ENCODE peak calls at places on chromosomes 13 and 19, in ten cellular contexts. T, W, P, S, X, N, R, K, Z and M are unnamed samples.

GRCh38 chr13:109043561-109044075 is 414.2 kb downstream of the MYO16 start:
- DNase-seq in T (no peak), W (no peak), P (no peak), S (no peak), X (no peak), N (no peak), R (no peak), K (no peak), Z (no peak), M (no peak)

GRCh38 chr13:113759525-113760137 is 605 bp downstream of the TMEM255B start:
- DNase-seq in T (peak; percentile 38), W (no peak), P (peak; percentile 25), S (no peak), X (peak; percentile 8), N (no peak), R (peak; percentile 9), K (no peak), Z (peak; percentile 45), M (no peak)

GRCh38 chr13:48515732-48516131 is 17.1 kb downstream of the RCBTB2 start:
- DNase-seq in T (no peak), W (no peak), P (no peak), S (no peak), X (no peak), N (no peak), R (no peak), K (no peak), Z (no peak), M (no peak)

GRCh38 chr19:45866400-45867176 is 2.5 kb downstream of the FOXA3 start:
- DNase-seq in T (no peak), W (no peak), P (no peak), S (no peak), X (peak; percentile 34), N (no peak), R (no peak), K (no peak), Z (no peak), M (no peak)

GRCh38 chr19:57830071-57830602 is at the start of gene ZNF587B:
- DNase-seq in T (peak; percentile 74), W (peak; percentile 55), P (peak; percentile 51), S (peak; percentile 24), X (peak; percentile 64), N (peak; percentile 47), R (peak; percentile 74), K (peak; percentile 27), Z (peak; percentile 77), M (peak; percentile 81)

GRCh38 chr19:18224525-18225354 is 1.5 kb downstream of the PDE4C start:
- DNase-seq in T (peak; percentile 99), W (peak; percentile 93), P (peak; percentile 99), S (peak; percentile 95), X (peak; percentile 99), N (peak; percentile 97), R (peak; percentile 99), K (peak; percentile 97), Z (peak; percentile 99), M (peak; percentile 97)

GRCh38 chr19:48963371-48964204 is 1.5 kb upstream of the FTL start:
- DNase-seq in T (peak; percentile 87), W (no peak), P (peak; percentile 77), S (peak; percentile 67), X (peak; percentile 76), N (peak; percentile 87), R (peak; percentile 71), K (peak; percentile 92), Z (peak; percentile 88), M (peak; percentile 96)

GRCh38 chr13:38990693-38991092 is at the start of gene STOML3:
- DNase-seq in T (no peak), W (no peak), P (no peak), S (no peak), X (no peak), N (no peak), R (no peak), K (no peak), Z (no peak), M (no peak)

GRCh38 chr19:18017275-18018083 is 9.5 kb downstream of the ARRDC2 start:
- DNase-seq in T (no peak), W (no peak), P (no peak), S (no peak), X (peak; percentile 37), N (no peak), R (no peak), K (no peak), Z (no peak), M (no peak)

GRCh38 chr13:34654203-34654602 is 287.9 kb upstream of the NBEA start:
- DNase-seq in T (no peak), W (no peak), P (no peak), S (no peak), X (no peak), N (no peak), R (no peak), K (no peak), Z (no peak), M (no peak)

GRCh38 chr19:17718988-17719711 is at the start of gene MAP1S:
- DNase-seq in T (peak; percentile 61), W (peak; percentile 56), P (peak; percentile 60), S (peak; percentile 71), X (peak; percentile 31), N (peak; percentile 58), R (peak; percentile 25), K (peak; percentile 84), Z (peak; percentile 71), M (peak; percentile 72)

GRCh38 chr19:3518231-3518630 is 12.1 kb downstream of the FZR1 start:
- DNase-seq in T (no peak), W (no peak), P (no peak), S (no peak), X (no peak), N (no peak), R (no peak), K (no peak), Z (no peak), M (no peak)

GRCh38 chr13:80296638-80297037 is 44.3 kb downstream of the SPRY2 start:
- DNase-seq in T (no peak), W (no peak), P (no peak), S (no peak), X (no peak), N (no peak), R (no peak), K (no peak), Z (no peak), M (no peak)

GRCh38 chr13:106917673-106918652 is 350.0 kb upstream of the ARGLU1 start:
- DNase-seq in T (peak; percentile 55), W (peak; percentile 78), P (peak; percentile 79), S (peak; percentile 63), X (peak; percentile 65), N (peak; percentile 85), R (peak; percentile 61), K (peak; percentile 49), Z (peak; percentile 77), M (peak; percentile 77)

GRCh38 chr19:40605201-40605971 is 4.2 kb downstream of the LTBP4 start:
- DNase-seq in T (peak; percentile 77), W (peak; percentile 84), P (peak; percentile 86), S (peak; percentile 97), X (peak; percentile 88), N (peak; percentile 90), R (peak; percentile 31), K (peak; percentile 79), Z (peak; percentile 76), M (peak; percentile 89)

GRCh38 chr13:42232671-42233070 is 39.3 kb upstream of the AKAP11 start:
- DNase-seq in T (no peak), W (no peak), P (no peak), S (no peak), X (no peak), N (no peak), R (no peak), K (no peak), Z (no peak), M (no peak)

GRCh38 chr19:47157455-47158321 is 27.1 kb downstream of the SAE1 start:
- DNase-seq in T (no peak), W (peak; percentile 31), P (peak; percentile 33), S (peak; percentile 72), X (peak; percentile 19), N (peak; percentile 59), R (peak; percentile 72), K (peak; percentile 15), Z (peak; percentile 66), M (peak; percentile 42)
- H3K4me1 ChIP-seq in T (peaks cover 9% of the 10 kb centered on the region), W (peaks cover 20% of the 10 kb centered on the region), P (peaks cover 57% of the 10 kb centered on the region), S (peaks cover 65% of the 10 kb centered on the region), X (peaks cover 19% of the 10 kb centered on the region), N (peaks cover 54% of the 10 kb centered on the region), R (peaks cover 27% of the 10 kb centered on the region), K (peaks cover 10% of the 10 kb centered on the region), Z (peaks cover 21% of the 10 kb centered on the region), M (peaks cover 21% of the 10 kb centered on the region)

GRCh38 chr19:39084732-39085080 is 538 bp downstream of the ACP7 start:
- DNase-seq in T (no peak), W (no peak), P (no peak), S (no peak), X (no peak), N (no peak), R (no peak), K (no peak), Z (no peak), M (no peak)
- H3K27me3 ChIP-seq in T (no peaks in the 10 kb centered on the region), W (peaks cover 11% of the 10 kb centered on the region), P (peaks cover 10% of the 10 kb centered on the region), S (peaks cover 27% of the 10 kb centered on the region), X (no peaks in the 10 kb centered on the region), N (no peaks in the 10 kb centered on the region), R (peaks cover 55% of the 10 kb centered on the region), K (peaks cover 36% of the 10 kb centered on the region), Z (no peaks in the 10 kb centered on the region), M (no peaks in the 10 kb centered on the region)

DNA sequence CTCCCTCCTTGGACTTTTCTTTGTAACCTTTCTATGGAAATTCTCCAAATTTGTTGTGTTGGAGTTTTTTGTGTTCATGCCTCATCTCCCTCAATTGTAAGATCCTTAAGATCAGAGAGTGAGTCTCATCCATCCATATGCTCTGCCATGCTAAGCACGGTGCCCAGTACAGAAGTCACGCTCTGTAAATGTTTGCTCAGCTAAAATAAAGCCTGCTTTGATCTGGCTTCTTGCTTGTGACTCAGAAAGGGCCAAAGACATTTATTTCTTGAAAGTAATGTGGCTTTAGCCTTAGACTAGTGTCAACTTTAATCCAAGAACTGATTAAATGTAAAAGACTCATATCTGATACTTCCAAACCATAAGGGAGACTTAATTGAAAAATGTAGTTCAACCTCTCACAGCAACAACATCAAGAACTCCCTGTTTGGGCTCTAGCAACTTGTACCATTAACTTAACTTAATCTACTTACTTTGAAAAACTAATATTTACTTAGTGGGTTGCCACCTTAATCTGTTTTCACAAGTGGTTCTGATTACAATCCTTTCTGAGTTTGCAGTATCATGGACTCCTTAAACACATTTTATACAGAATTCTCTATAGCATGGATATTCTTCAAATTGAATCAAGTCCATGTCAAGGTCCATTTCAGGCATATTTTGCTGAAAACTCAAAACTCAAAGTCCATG is 100.2 kb downstream of the KL start:
- DNase-seq in T (no peak), W (no peak), P (no peak), S (no peak), X (no peak), N (no peak), R (no peak), K (no peak), Z (no peak), M (peak; percentile 33)
- H3K4me1 ChIP-seq in T (peaks cover 12% of the 10 kb centered on the region), W (peaks cover 3% of the 10 kb centered on the region), P (peaks cover 65% of the 10 kb centered on the region), S (no peaks in the 10 kb centered on the region), X (peaks cover 15% of the 10 kb centered on the region), N (peaks cover 43% of the 10 kb centered on the region), R (peaks cover 29% of the 10 kb centered on the region), K (no peaks in the 10 kb centered on the region), Z (peaks cover 10% of the 10 kb centered on the region), M (peaks cover 54% of the 10 kb centered on the region)

DNA sequence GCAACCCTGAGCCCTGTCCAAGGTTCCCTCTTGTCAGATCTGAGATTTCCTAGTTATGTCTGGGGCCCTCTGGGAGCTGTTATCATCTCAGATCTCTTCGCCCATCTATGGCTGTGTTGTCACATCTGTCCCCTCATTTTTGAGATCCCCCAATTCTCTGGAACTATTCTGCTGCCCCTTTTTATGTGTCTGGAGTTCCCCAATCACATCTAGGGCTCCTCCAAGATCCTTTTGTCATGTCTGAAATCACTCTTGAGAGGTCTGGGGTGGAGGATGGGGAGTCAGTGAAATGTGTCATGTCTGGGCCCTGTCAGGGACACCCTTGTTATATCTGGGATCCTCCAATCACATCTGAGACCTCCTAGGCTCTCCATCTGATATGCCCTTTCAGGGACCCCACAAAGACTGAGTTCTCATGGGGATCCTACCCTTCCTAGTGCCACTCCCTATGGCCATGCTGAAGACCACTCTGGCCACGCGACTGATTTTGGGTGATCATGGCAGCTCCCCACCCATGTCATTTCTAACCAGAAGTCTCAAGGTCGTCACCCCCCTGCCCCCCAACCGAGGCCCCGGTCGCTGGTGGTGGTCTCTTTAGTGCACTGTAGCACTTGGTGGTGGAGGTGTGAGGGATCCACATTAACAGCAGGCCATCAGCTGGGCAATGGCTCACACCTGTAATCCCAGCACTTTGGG is 3.8 kb upstream of the MYBPC2 start:
- DNase-seq in T (no peak), W (no peak), P (no peak), S (no peak), X (no peak), N (no peak), R (no peak), K (no peak), Z (no peak), M (no peak)
- H3K27me3 ChIP-seq in T (no peaks in the 10 kb centered on the region), W (no peaks in the 10 kb centered on the region), P (no peaks in the 10 kb centered on the region), S (no peaks in the 10 kb centered on the region), X (no peaks in the 10 kb centered on the region), N (peaks cover 39% of the 10 kb centered on the region), R (peaks cover 33% of the 10 kb centered on the region), K (no peaks in the 10 kb centered on the region), Z (no peaks in the 10 kb centered on the region), M (no peaks in the 10 kb centered on the region)